ENCODE peak calls at places on chromosomes 5 and 9, in four cellular contexts. J is endothelial cell, V is AG08395, E is gastrocnemius medialis. O is an unnamed sample.

GRCh38 chr5:3325206-3325605 is 270.4 kb upstream of the IRX1 start:
- DNase-seq in J (no peak), V (peak), E (no peak), O (no peak)

GRCh38 chr9:4923580-4924544 is 61.2 kb upstream of the JAK2 start:
- DNase-seq in J (no peak), V (peak), E (no peak), O (no peak)

GRCh38 chr5:132298305-132298704 is 4.1 kb downstream of the SLC22A4 start:
- DNase-seq in J (no peak), V (no peak), E (no peak), O (no peak)

GRCh38 chr5:56658972-56659371 is 156.4 kb upstream of the MAP3K1 start:
- DNase-seq in J (no peak), V (no peak), E (no peak), O (no peak)

GRCh38 chr9:120876842-120877240 is at the start of gene PHF19:
- DNase-seq in J (peak), V (peak), E (no peak), O (no peak)

GRCh38 chr5:43068037-43068436 is 27.9 kb upstream of the ANXA2R start:
- DNase-seq in J (no peak), V (no peak), E (no peak), O (no peak)

GRCh38 chr5:138832218-138832617 is 42.9 kb downstream of the LRRTM2 start:
- DNase-seq in J (no peak), V (no peak), E (no peak), O (no peak)

GRCh38 chr5:156120777-156121176 is 206.2 kb upstream of the SGCD start:
- DNase-seq in J (no peak), V (peak), E (no peak), O (no peak)

GRCh38 chr5:157108961-157109360 is at the start of gene HAVCR2:
- DNase-seq in J (no peak), V (no peak), E (peak), O (no peak)